ENCODE peak calls at places on chromosome 16, in four cellular contexts. G is cardiac muscle cell, O is IMR-90, N is esophagus squamous epithelium. H is an unnamed sample.

GRCh38 chr16:47644661-47645060 is 183.5 kb downstream of the PHKB start:
- DNase-seq in G (no peak), O (peak; percentile 25), N (no peak), H (no peak)

GRCh38 chr16:64586756-64587155 is 535.1 kb downstream of the CDH11 start:
- DNase-seq in G (peak; percentile 41), O (no peak), N (no peak), H (no peak)

GRCh38 chr16:78607022-78607421 is 507.6 kb downstream of the WWOX start:
- DNase-seq in G (no peak), O (no peak), N (no peak), H (no peak)

GRCh38 chr16:78005881-78006280 is 16.5 kb upstream of the CLEC3A start:
- DNase-seq in G (peak; percentile 4), O (no peak), N (no peak), H (no peak)

GRCh38 chr16:88454315-88455057 is 1.4 kb downstream of the ZFPM1 start:
- DNase-seq in G (peak; percentile 44), O (no peak), N (no peak), H (no peak)

GRCh38 chr16:84829168-84829965 is 9.6 kb downstream of the CRISPLD2 start:
- DNase-seq in G (peak; percentile 29), O (peak; percentile 93), N (no peak), H (peak; percentile 72)

GRCh38 chr16:31386157-31386984 is 6.8 kb upstream of the ITGAD start:
- DNase-seq in G (peak; percentile 13), O (peak; percentile 72), N (no peak), H (no peak)

GRCh38 chr16:89557230-89557935 is 3.1 kb upstream of the RPL13 start:
- DNase-seq in G (peak; percentile 83), O (peak; percentile 80), N (no peak), H (peak; percentile 90)

GRCh38 chr16:13767215-13767614 is 152.7 kb upstream of the ERCC4 start:
- DNase-seq in G (peak; percentile 7), O (no peak), N (no peak), H (no peak)

GRCh38 chr16:89248196-89249005 is 30.9 kb downstream of the ZNF778 start:
- DNase-seq in G (no peak), O (no peak), N (no peak), H (peak; percentile 79)

GRCh38 chr16:28309811-28310311 is 17.5 kb downstream of the SBK1 start:
- DNase-seq in G (no peak), O (no peak), N (no peak), H (no peak)

GRCh38 chr16:85113913-85114312 is 1.6 kb upstream of the CIBAR2 start:
- DNase-seq in G (no peak), O (no peak), N (no peak), H (no peak)

GRCh38 chr16:9971907-9972306 is 210.3 kb downstream of the GRIN2A start:
- DNase-seq in G (no peak), O (no peak), N (no peak), H (no peak)

GRCh38 chr16:75105306-75106061 is 11.1 kb downstream of the LDHD start:
- DNase-seq in G (no peak), O (peak; percentile 37), N (no peak), H (no peak)

GRCh38 chr16:17416461-17417221 is 54.1 kb downstream of the XYLT1 start:
- DNase-seq in G (peak; percentile 59), O (peak; percentile 38), N (no peak), H (peak; percentile 34)

GRCh38 chr16:49014300-49015188 is 267.1 kb downstream of the CBLN1 start:
- DNase-seq in G (no peak), O (no peak), N (no peak), H (no peak)

GRCh38 chr16:54722210-54722676 is 208.4 kb upstream of the IRX5 start:
- DNase-seq in G (no peak), O (no peak), N (no peak), H (no peak)

GRCh38 chr16:6701096-6701495 is 631.5 kb upstream of the RBFOX1 start:
- DNase-seq in G (no peak), O (no peak), N (no peak), H (no peak)

GRCh38 chr16:22117666-22118065 is 25.3 kb downstream of the VWA3A start:
- DNase-seq in G (no peak), O (no peak), N (no peak), H (no peak)

GRCh38 chr16:87604572-87605135 is 2.3 kb downstream of the JPH3 start:
- DNase-seq in G (no peak), O (no peak), N (no peak), H (no peak)

GRCh38 chr16:66269631-66270332 is 96.7 kb upstream of the CDH5 start:
- DNase-seq in G (no peak), O (no peak), N (no peak), H (no peak)

GRCh38 chr16:88353691-88354090 is 29.1 kb upstream of the ZNF469 start:
- DNase-seq in G (no peak), O (no peak), N (no peak), H (no peak)

GRCh38 chr16:16021988-16022682 is 72.7 kb downstream of the ABCC1 start:
- DNase-seq in G (peak; percentile 77), O (peak; percentile 97), N (peak; percentile 30), H (peak; percentile 96)

GRCh38 chr16:397135-397661 is at the start of gene NME4:
- DNase-seq in G (peak; percentile 69), O (no peak), N (no peak), H (peak; percentile 51)

GRCh38 chr16:59148756-59149155 is 414.6 kb upstream of the GOT2 start:
- DNase-seq in G (no peak), O (no peak), N (no peak), H (no peak)
- H3K27ac ChIP-seq in G (no peak overlapping the region), O (no peak overlapping the region), N (no peak overlapping the region), H (no peak overlapping the region)

GRCh38 chr16:3084969-3085670 is 14.0 kb downstream of the ZSCAN10 start:
- DNase-seq in G (no peak), O (no peak), N (no peak), H (no peak)
- H3K27ac ChIP-seq in G (no peak overlapping the region), O (no peak overlapping the region), N (no peak overlapping the region), H (peak overlapping the region; percentile 35)

DNA sequence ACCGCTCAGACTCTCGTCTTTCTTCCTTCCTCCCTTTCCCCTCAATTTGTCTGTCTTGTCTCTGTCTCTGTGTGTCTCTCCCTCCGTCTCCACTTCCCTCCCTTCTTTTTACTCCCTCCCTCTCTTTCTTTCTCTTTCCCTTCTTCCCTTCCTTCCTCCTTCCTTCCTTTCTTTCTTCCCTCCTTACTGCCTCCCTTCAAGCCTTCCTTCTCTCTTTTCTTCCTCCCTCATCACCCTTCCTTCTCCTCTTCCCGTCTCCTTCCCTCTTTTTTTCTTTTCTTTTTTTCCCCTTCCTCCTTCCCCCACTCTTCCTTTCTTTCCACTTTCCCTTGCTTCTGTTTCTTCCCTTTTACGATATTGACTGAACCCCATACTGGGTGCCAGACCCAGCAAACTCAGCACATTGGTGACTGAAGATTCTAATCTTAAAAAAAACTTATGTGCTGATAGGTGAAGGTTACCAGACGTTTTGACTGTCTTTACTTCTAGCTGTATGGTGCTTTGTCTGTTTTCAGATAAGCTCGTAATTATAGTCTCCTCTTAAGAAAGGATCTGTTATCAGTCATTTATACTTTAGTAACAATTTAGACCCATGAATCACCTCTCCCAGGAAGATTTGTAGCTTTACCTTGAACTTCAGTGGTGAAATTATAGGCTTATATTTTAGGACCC is 481 bp upstream of the BRD7 start:
- DNase-seq in G (no peak), O (no peak), N (no peak), H (no peak)
- H3K27ac ChIP-seq in G (no peak overlapping the region), O (no peak overlapping the region), N (peak overlapping the region; percentile 92), H (no peak overlapping the region)

GRCh38 chr16:11296351-11296705 is 15.2 kb upstream of the PRM1 start:
- DNase-seq in G (no peak), O (no peak), N (no peak), H (no peak)
- H3K27ac ChIP-seq in G (peak overlapping the region; percentile 69), O (no peak overlapping the region), N (no peak overlapping the region), H (no peak overlapping the region)

GRCh38 chr16:23465179-23465578 is 12.2 kb upstream of the COG7 start:
- DNase-seq in G (no peak), O (no peak), N (no peak), H (no peak)

GRCh38 chr16:23464196-23464595 is 11.2 kb upstream of the COG7 start:
- DNase-seq in G (no peak), O (no peak), N (no peak), H (peak; percentile 30)

GRCh38 chr16:23469814-23470213 is 16.8 kb upstream of the COG7 start:
- DNase-seq in G (no peak), O (peak; percentile 54), N (no peak), H (no peak)

DNA sequence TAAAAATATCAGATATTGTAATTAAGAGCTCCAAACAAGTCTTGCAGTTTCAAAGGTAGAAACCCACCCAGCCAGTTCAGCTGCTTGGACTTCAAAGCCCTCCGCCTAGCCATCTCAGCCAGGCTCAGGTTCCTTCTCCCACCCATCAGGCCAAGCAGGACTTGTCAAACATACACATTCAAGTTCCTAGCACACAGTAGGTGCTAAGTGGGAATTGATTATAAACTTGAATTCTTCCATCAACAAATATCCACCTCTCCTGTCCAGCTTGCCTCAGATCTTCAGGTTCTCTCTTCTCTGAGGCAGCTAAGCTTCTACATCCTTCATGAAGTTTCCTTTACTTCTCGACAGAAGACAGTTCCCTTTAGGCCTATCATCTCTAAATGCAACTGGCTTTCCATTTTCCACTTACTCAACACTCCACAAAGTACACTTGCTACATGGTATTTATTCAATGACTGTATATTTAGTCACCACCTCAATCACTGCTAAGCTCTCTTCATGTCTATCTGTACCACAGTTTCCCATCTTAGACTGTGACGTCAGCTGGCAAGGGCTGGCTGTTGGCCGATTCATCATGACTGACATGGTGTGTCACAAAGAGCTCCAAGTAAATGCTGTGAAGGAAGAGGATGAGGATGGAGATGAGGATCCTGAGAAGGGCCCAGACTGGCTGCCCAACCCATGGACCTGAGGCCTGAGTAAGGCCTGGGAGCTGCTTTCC is 13.3 kb upstream of the COG7 start:
- DNase-seq in G (no peak), O (peak; percentile 96), N (no peak), H (no peak)
- H3K27ac ChIP-seq in G (peak overlapping the region; percentile 34), O (no peak overlapping the region), N (no peak overlapping the region), H (no peak overlapping the region)

GRCh38 chr16:57001026-57001669 is 11.8 kb downstream of the NLRC5 start:
- DNase-seq in G (no peak), O (no peak), N (no peak), H (no peak)

GRCh38 chr16:57000271-57001025 is 11.1 kb downstream of the NLRC5 start:
- DNase-seq in G (no peak), O (peak; percentile 97), N (no peak), H (no peak)

GRCh38 chr16:56998861-56999260 is 9.5 kb downstream of the NLRC5 start:
- DNase-seq in G (no peak), O (no peak), N (no peak), H (no peak)

GRCh38 chr16:56998352-56998751 is 9.0 kb downstream of the NLRC5 start:
- DNase-seq in G (no peak), O (no peak), N (no peak), H (no peak)

DNA sequence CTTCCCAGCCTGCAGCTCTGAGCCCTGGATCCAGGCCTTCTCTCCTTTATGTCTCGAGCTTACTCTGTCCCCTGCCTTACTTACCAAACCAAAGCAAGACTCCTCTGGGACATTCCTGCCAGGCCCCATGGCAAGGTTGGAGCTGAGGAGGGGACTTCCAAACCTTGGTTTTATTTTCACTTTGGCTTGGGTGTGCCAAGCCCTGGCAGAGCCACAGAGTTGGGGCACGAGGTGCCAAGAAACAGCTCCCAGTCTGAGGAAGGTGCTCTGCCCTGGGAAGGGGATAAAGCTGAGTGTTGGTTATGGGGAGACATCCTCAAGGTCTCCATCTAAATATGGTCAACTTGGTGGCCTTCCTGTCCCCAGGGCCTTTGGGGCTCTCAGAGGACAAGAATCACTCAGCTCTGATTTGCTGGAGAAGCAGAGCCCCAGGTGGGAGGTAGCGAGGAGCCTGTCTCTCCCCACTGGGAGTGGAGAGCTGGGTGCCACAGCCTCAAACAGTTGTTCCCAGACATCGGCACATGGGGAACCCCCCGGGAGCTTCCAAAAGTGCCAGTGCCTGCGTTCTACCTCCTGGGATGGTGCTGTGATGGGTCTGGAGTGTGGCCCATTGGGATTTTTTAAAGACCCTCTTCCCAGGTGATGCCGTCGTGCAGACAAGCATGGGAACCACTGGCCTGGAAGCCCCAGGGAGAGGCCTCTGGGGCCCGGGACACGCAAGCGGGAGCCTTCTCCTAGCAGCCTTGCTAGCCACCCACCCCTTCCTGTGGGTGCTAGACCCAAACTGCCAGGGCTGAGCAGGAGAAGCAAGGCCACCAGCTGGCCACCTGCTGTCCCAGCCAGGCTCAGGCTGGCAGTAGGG is 10.3 kb downstream of the NLRC5 start:
- DNase-seq in G (no peak), O (no peak), N (no peak), H (no peak)
- H3K27ac ChIP-seq in G (no peak overlapping the region), O (peak overlapping the region; percentile 90), N (peak overlapping the region; percentile 29), H (no peak overlapping the region)